ENCODE peak calls at places on chromosomes 12 and 14, in nine cellular contexts. L is DMS 273 treated with DMSO at 0.1 percent for 48 hours; K is stimulated activated CD4-positive, alpha-beta T cell treated with anti-CD3 and anti-CD28 coated beads, Interleukin-2, amount 100 ng/mL, for 48 hours; V is GM13976; A is Daoy; S is psoas muscle; R is neural crest cell; F is NB4; E is EH. J is an unnamed sample.

GRCh38 chr14:61145903-61146411 is 135.2 kb downstream of the TMEM30B start:
- DNase-seq in R (no peak), K (no peak), S (no peak), E (peak; percentile 97), V (no peak), F (no peak), A (peak; percentile 92), L (no peak), J (peak; percentile 90)

GRCh38 chr14:71103662-71104484 is 196.6 kb downstream of the PCNX1 start:
- DNase-seq in A (peak; percentile 51), L (peak; percentile 23), V (peak; percentile 63), R (no peak), F (peak; percentile 72), S (no peak), K (no peak), E (peak; percentile 74), J (peak; percentile 63)

GRCh38 chr12:116673713-116674112 is 64.2 kb downstream of the SPRING1 start:
- DNase-seq in V (no peak), K (no peak), E (no peak), S (no peak), F (peak; percentile 49), A (no peak), R (no peak), L (no peak), J (peak; percentile 10)

GRCh38 chr14:102777711-102778615 is 714 bp downstream of the TRAF3 start:
- DNase-seq in A (no peak), V (no peak), L (no peak), K (no peak), S (peak; percentile 28), R (no peak), E (peak; percentile 40), F (peak; percentile 47), J (peak; percentile 29)

GRCh38 chr12:51846911-51847829 is 1.3 kb downstream of the FIGNL2 start:
- DNase-seq in L (no peak), F (peak; percentile 27), R (peak; percentile 59), A (peak; percentile 62), E (peak; percentile 48), V (peak; percentile 70), S (peak; percentile 55), K (peak; percentile 33), J (peak; percentile 42)

GRCh38 chr12:131783915-131784541 is 44.2 kb upstream of the MMP17 start:
- DNase-seq in E (peak; percentile 91), R (no peak), A (peak; percentile 89), F (peak; percentile 81), V (peak; percentile 57), S (no peak), L (no peak), K (no peak), J (peak; percentile 95)

GRCh38 chr14:85197976-85198375 is 332.0 kb upstream of the FLRT2 start:
- DNase-seq in L (no peak), R (no peak), V (no peak), K (no peak), A (no peak), S (no peak), F (no peak), E (no peak), J (no peak)

GRCh38 chr14:103292426-103293374 is 41.3 kb upstream of the EIF5 start:
- DNase-seq in K (peak; percentile 82), S (peak; percentile 74), A (peak; percentile 79), V (peak; percentile 90), E (peak; percentile 67), R (peak; percentile 83), F (peak; percentile 71), L (peak; percentile 21), J (peak; percentile 48)

GRCh38 chr14:75158843-75159614 is 17.4 kb downstream of the TMED10 start:
- DNase-seq in R (no peak), L (no peak), A (no peak), F (no peak), E (no peak), S (no peak), V (no peak), K (no peak), J (no peak)

GRCh38 chr12:62767946-62768345 is 167.0 kb downstream of the PPM1H start:
- DNase-seq in V (no peak), E (no peak), F (no peak), A (no peak), L (no peak), S (no peak), R (no peak), K (peak; percentile 16), J (peak; percentile 47)

GRCh38 chr14:36271939-36272907 is 48.2 kb downstream of the MBIP start:
- DNase-seq in S (no peak), R (no peak), L (no peak), K (peak; percentile 8), E (peak; percentile 5), F (no peak), V (peak; percentile 11), A (peak; percentile 30), J (peak; percentile 4)

GRCh38 chr12:68648179-68648578 is 37.5 kb downstream of the RAP1B start:
- DNase-seq in K (no peak), V (no peak), E (no peak), S (no peak), L (no peak), A (no peak), F (no peak), R (no peak), J (no peak)

GRCh38 chr12:5185435-5186069 is 141.9 kb downstream of the KCNA5 start:
- DNase-seq in F (no peak), V (no peak), A (no peak), S (no peak), K (no peak), L (no peak), E (no peak), R (no peak), J (no peak)

GRCh38 chr14:69351385-69351784 is 46.7 kb downstream of the ERH start:
- DNase-seq in F (peak; percentile 59), K (no peak), L (no peak), S (no peak), R (no peak), A (no peak), E (no peak), V (no peak), J (no peak)

J was measured in M059J.